ENCODE peak calls at places on chromosomes 1 and 21, in four cellular contexts. H is psoas muscle, T is GM23338, Z is NT2/D1. W is an unnamed sample.

GRCh38 chr1:52825868-52826267 is 16.7 kb upstream of the ZYG11A start:
- DNase-seq in H (no peak), T (peak), Z (no peak), W (no peak)

GRCh38 chr21:27292851-27293638 is 326.2 kb upstream of the ADAMTS5 start:
- DNase-seq in H (no peak), T (no peak), Z (no peak), W (no peak)

GRCh38 chr1:205711105-205712048 is 31.1 kb upstream of the SLC45A3 start:
- DNase-seq in H (no peak), T (peak), Z (peak), W (peak)

GRCh38 chr1:30680429-30680828 is 43.0 kb downstream of the MATN1 start:
- DNase-seq in H (no peak), T (no peak), Z (no peak), W (no peak)

GRCh38 chr1:214383381-214384372 is 102.7 kb downstream of the SMYD2 start:
- DNase-seq in H (no peak), T (no peak), Z (no peak), W (no peak)

GRCh38 chr21:33308586-33309490 is 15.9 kb upstream of the IFNAR1 start:
- DNase-seq in H (no peak), T (no peak), Z (no peak), W (no peak)

GRCh38 chr1:1962752-1963151 is 40.8 kb downstream of the CFAP74 start:
- DNase-seq in H (no peak), T (no peak), Z (no peak), W (no peak)

GRCh38 chr1:101683561-101683960 is 313.2 kb downstream of the OLFM3 start:
- DNase-seq in H (no peak), T (no peak), Z (no peak), W (no peak)

GRCh38 chr1:180981596-180982387 is 40.9 kb downstream of the STX6 start:
- DNase-seq in H (no peak), T (peak), Z (peak), W (peak)

GRCh38 chr1:1875932-1876331 is 15.0 kb downstream of the GNB1 start:
- DNase-seq in H (no peak), T (no peak), Z (no peak), W (no peak)

GRCh38 chr1:115077984-115078330 is 11.3 kb downstream of the TSPAN2 start:
- DNase-seq in H (no peak), T (no peak), Z (no peak), W (no peak)

GRCh38 chr1:56532359-56532696 is 47.0 kb downstream of the PLPP3 start:
- DNase-seq in H (no peak), T (no peak), Z (no peak), W (no peak)

GRCh38 chr1:21874778-21875547 is 62.1 kb downstream of the HSPG2 start:
- DNase-seq in H (no peak), T (no peak), Z (no peak), W (no peak)

GRCh38 chr1:228063251-228064191 is 19.0 kb upstream of the ARF1 start:
- DNase-seq in H (no peak), T (no peak), Z (no peak), W (no peak)

GRCh38 chr1:153960206-153960605 is 1.8 kb upstream of the CRTC2 start:
- DNase-seq in H (no peak), T (no peak), Z (no peak), W (no peak)

GRCh38 chr1:153959454-153959853 is 1.0 kb upstream of the CRTC2 start:
- DNase-seq in H (no peak), T (peak), Z (no peak), W (no peak)

GRCh38 chr1:153962088-153963029 is 978 bp downstream of the SLC39A1 start:
- DNase-seq in H (peak), T (peak), Z (no peak), W (no peak)

GRCh38 chr1:153963030-153963849 is at the start of gene SLC39A1:
- DNase-seq in H (peak), T (peak), Z (peak), W (peak)

DNA sequence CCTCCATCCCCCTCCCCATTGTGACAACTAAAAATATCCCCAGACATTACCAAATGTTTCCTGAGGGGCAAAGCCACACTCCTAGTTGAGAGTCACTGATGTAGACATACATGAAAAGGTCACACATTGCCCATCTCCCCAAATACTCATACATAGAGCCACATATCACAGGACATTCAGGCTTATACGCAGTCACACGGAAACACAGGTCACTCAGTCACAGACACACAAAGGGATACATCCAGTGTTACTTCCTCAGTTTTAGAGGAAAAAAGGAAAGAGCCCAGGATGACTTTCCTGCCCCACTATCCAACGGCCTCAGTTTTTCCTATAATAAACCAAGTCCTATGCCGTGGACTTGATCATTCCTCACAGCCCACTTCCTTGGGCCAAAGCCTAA is 1.9 kb downstream of the SLC39A1 start:
- DNase-seq in H (no peak), T (no peak), Z (no peak), W (no peak)
- H3K4me3 ChIP-seq in H (peak), T (peak), Z (peak), W (no peak)

DNA sequence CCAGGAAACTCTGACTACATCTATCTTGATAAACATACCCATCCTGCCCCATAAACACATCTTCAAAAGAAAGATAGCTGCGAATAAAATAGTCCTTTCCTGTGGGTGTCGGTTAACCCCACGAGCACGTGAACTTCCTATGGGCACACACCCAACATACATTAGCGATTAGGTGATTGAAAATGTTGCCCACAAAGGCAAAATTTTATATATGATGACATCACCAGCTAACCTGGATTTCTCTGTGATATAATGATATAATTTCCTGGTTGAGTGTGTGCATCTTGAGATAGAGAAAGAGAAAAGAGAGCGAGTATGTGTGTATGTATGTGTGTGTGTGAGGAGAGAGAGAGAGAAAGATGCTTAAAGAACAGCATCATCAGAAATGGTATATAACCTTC is 296.1 kb downstream of the PTPRC start:
- DNase-seq in H (no peak), T (no peak), Z (no peak), W (peak)
- H3K4me3 ChIP-seq in H (peak), T (no peak), Z (no peak), W (peak)

DNA sequence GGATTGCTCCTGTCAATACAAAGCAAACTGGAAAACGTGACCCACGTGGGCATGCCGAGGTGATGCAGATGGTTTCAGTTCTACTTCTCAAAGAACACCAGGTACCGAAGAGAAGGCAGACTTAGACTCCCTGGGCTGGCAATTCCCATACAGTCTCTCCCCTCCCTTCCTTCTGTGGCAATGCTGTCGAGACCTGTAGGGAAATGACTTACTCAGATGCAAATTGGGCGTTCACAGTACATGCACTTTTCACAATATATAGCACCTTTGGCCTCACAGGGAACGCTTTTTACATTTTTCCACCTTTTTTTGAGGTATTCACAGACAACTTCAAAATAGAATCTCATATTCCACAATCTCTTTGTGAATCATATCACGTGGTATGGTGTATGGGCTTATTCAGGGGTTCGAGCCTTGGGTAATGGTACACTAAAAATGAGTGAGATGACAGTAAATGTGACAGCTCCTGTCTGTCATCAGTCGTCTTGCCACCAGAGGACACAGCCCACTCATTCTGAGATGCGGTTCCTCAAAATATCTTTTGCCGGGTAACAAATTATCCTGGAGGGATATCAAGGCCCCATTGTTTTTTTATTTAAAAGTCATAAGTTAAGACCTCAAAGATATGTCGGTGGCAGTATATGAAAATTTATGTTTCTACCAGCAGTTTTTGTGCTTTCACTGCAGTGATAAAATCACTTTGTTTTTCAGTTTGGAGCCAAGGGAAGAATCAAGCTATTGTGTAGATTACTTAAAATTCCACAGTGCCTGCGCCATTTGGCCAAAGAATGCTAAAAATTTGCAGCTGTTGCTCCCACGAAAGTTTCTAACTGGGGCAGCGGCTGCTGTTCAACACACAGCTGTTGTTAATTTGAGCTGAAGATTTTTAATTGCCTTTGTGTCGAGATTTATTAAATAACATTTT is 168.4 kb downstream of the ZZZ3 start:
- DNase-seq in H (no peak), T (peak), Z (peak), W (no peak)
- H3K4me3 ChIP-seq in H (no peak), T (no peak), Z (no peak), W (no peak)

GRCh38 chr1:10698726-10699469 is 97.5 kb downstream of the CASZ1 start:
- DNase-seq in H (no peak), T (no peak), Z (no peak), W (no peak)

GRCh38 chr1:10701145-10701544 is 95.3 kb downstream of the CASZ1 start:
- DNase-seq in H (no peak), T (no peak), Z (no peak), W (no peak)

GRCh38 chr1:10696977-10697376 is 99.5 kb downstream of the CASZ1 start:
- DNase-seq in H (no peak), T (no peak), Z (no peak), W (no peak)

GRCh38 chr1:10697621-10698160 is 98.8 kb downstream of the CASZ1 start:
- DNase-seq in H (no peak), T (no peak), Z (no peak), W (no peak)

GRCh38 chr1:10699470-10699835 is 97.0 kb downstream of the CASZ1 start:
- DNase-seq in H (no peak), T (no peak), Z (no peak), W (no peak)
- H3K4me3 ChIP-seq in H (no peak), T (no peak), Z (no peak), W (no peak)